ENCODE peak calls at places on chromosome 7, in four cellular contexts. O is NCI-H1092 treated with DMSO at 0.1 percent for 48 hours, X is GM12892, K is iris pigment epithelial cell. A is an unnamed sample.

GRCh38 chr7:128032605-128033235 is 1.5 kb upstream of the LRRC4 start:
- DNase-seq in O (no peak), X (no peak), K (peak), A (no peak)

GRCh38 chr7:2926898-2927405 is 82.8 kb upstream of the GNA12 start:
- DNase-seq in O (no peak), X (no peak), K (no peak), A (no peak)

GRCh38 chr7:91325731-91326130 is 61.5 kb downstream of the FZD1 start:
- DNase-seq in O (no peak), X (no peak), K (no peak), A (no peak)

GRCh38 chr7:105835441-105835840 is 41.0 kb downstream of the ATXN7L1 start:
- DNase-seq in O (no peak), X (no peak), K (no peak), A (no peak)

GRCh38 chr7:128697301-128697905 is 25.3 kb downstream of the GARIN1A start:
- DNase-seq in O (no peak), X (peak), K (peak), A (no peak)

GRCh38 chr7:142807855-142808460 is 37.2 kb downstream of the PRSS2 start:
- DNase-seq in O (no peak), X (no peak), K (peak), A (no peak)

GRCh38 chr7:110868458-110868857 is 222.5 kb upstream of the LRRN3 start:
- DNase-seq in O (no peak), X (no peak), K (no peak), A (no peak)

GRCh38 chr7:200704-201103 is 8.3 kb downstream of the FAM20C start:
- DNase-seq in O (no peak), X (no peak), K (no peak), A (no peak)

GRCh38 chr7:109821156-109821555 is 1251.5 kb downstream of the DNAJB9 start:
- DNase-seq in O (no peak), X (no peak), K (no peak), A (no peak)

GRCh38 chr7:113918946-113919345 is at the start of gene PPP1R3A:
- DNase-seq in O (no peak), X (no peak), K (no peak), A (no peak)

A was measured in NCI-H2029.